ENCODE peak calls at places on chromosomes 12 and 14, in nine cellular contexts. L, S, Z, Y, F, Q, P, K and T are unnamed samples.

GRCh38 chr12:27807063-27807703 is 27.1 kb upstream of the MANSC4 start:
- DNase-seq in S (no peak), Y (no peak), L (no peak), P (no peak), Q (no peak), K (no peak), F (no peak), Z (no peak), T (no peak)

GRCh38 chr12:25497021-25497420 is 56.1 kb downstream of the LMNTD1 start:
- DNase-seq in F (no peak), L (no peak), Z (no peak), Q (peak; percentile 37), Y (peak; percentile 15), K (no peak), P (no peak), S (no peak), T (no peak)

GRCh38 chr12:6962285-6963015 is 8.0 kb downstream of the PHB2 start:
- DNase-seq in Y (no peak), Z (peak; percentile 81), P (no peak), F (no peak), L (peak; percentile 13), Q (no peak), K (peak; percentile 66), S (no peak), T (no peak)

GRCh38 chr12:49828143-49829091 is at the start of gene NCKAP5L:
- DNase-seq in Z (peak; percentile 98), P (peak; percentile 88), L (peak; percentile 98), Y (peak; percentile 97), Q (peak; percentile 99), S (peak; percentile 88), K (peak; percentile 98), F (peak; percentile 92), T (peak; percentile 97)

GRCh38 chr14:26598081-26598671 is 343 bp upstream of the NOVA1 start:
- DNase-seq in F (no peak), Y (no peak), Q (peak; percentile 20), P (peak; percentile 88), S (no peak), Z (peak; percentile 91), L (peak; percentile 78), K (peak; percentile 87), T (no peak)

GRCh38 chr12:57145460-57146059 is 1.9 kb downstream of the LRP1-AS start:
- DNase-seq in P (no peak), K (no peak), S (no peak), F (no peak), Z (no peak), Y (no peak), L (no peak), Q (no peak), T (no peak)

GRCh38 chr12:94089891-94090290 is 58.5 kb upstream of the PLXNC1 start:
- DNase-seq in Y (no peak), L (no peak), S (no peak), F (no peak), Z (no peak), P (no peak), K (no peak), Q (no peak), T (no peak)

GRCh38 chr12:82407481-82407880 is 49.2 kb downstream of the METTL25 start:
- DNase-seq in K (no peak), S (no peak), L (no peak), Q (no peak), Y (no peak), P (no peak), F (no peak), Z (no peak), T (no peak)

GRCh38 chr12:47378907-47379306 is 299.1 kb upstream of the AMIGO2 start:
- DNase-seq in P (no peak), S (no peak), Z (no peak), F (no peak), Y (no peak), Q (no peak), L (no peak), K (no peak), T (no peak)

GRCh38 chr12:82942963-82943362 is 256.3 kb downstream of the TMTC2 start:
- DNase-seq in P (no peak), Q (no peak), K (no peak), S (no peak), Z (no peak), F (no peak), Y (no peak), L (no peak), T (no peak)

GRCh38 chr14:105168496-105168978 is at the start of gene JAG2:
- DNase-seq in K (no peak), Y (peak; percentile 48), Z (peak; percentile 56), F (peak; percentile 36), S (no peak), Q (peak; percentile 64), L (peak; percentile 67), P (no peak), T (no peak)

GRCh38 chr12:108589028-108589839 is 8.7 kb downstream of the TMEM119 start:
- DNase-seq in P (no peak), F (no peak), Q (no peak), Z (peak; percentile 66), S (no peak), K (no peak), Y (no peak), L (no peak), T (no peak)

GRCh38 chr14:56002316-56002715 is 115.9 kb upstream of the PELI2 start:
- DNase-seq in P (no peak), Z (peak; percentile 14), Q (no peak), L (no peak), F (no peak), S (no peak), K (no peak), Y (no peak), T (peak; percentile 52)

GRCh38 chr12:113072136-113072535 is 15.6 kb downstream of the DTX1 start:
- DNase-seq in S (no peak), F (no peak), Q (no peak), Z (no peak), K (no peak), P (no peak), L (no peak), Y (no peak), T (no peak)

GRCh38 chr12:3493225-3494049 is 2.4 kb downstream of the PRMT8 start:
- DNase-seq in Q (no peak), K (no peak), Y (no peak), L (peak; percentile 47), F (no peak), Z (no peak), S (no peak), P (no peak), T (no peak)

GRCh38 chr12:81992461-81992860 is 233.3 kb upstream of the PPFIA2 start:
- DNase-seq in S (no peak), Q (no peak), L (no peak), Y (no peak), Z (peak; percentile 26), K (no peak), F (peak; percentile 7), P (no peak), T (peak; percentile 8)

GRCh38 chr14:39015360-39015961 is 87.6 kb downstream of the SEC23A start:
- DNase-seq in Z (peak; percentile 71), Q (peak; percentile 38), S (peak; percentile 25), F (no peak), Y (peak; percentile 63), K (no peak), P (no peak), L (no peak), T (peak; percentile 49)

GRCh38 chr12:61781021-61781581 is 479.1 kb upstream of the USP15 start:
- DNase-seq in L (no peak), S (no peak), Z (no peak), Q (no peak), P (no peak), F (no peak), Y (no peak), K (no peak), T (no peak)

GRCh38 chr14:22314183-22314820 is 274.7 kb downstream of the DAD1 start:
- DNase-seq in Y (peak; percentile 62), S (peak; percentile 62), Z (peak; percentile 76), P (peak; percentile 37), Q (peak; percentile 42), K (no peak), F (no peak), L (no peak), T (peak; percentile 62)